ENCODE peak calls at places on chromosomes 4 and X, in four cellular contexts. K, X, Q and S are unnamed samples.

GRCh38 chr4:181688886-181689285 is 554.3 kb upstream of the TENM3 start:
- DNase-seq in Q (no peak), X (no peak), K (no peak), S (no peak)

GRCh38 chr4:112516401-112517066 is 554 bp upstream of the NEUROG2 start:
- DNase-seq in X (peak), K (no peak), Q (no peak), S (peak)

GRCh38 chr4:189773909-189774308 is 166.8 kb upstream of the FRG1 start:
- DNase-seq in Q (no peak), K (no peak), X (no peak), S (no peak)

GRCh38 chr4:139685180-139685579 is 19.6 kb downstream of the MGST2 start:
- DNase-seq in Q (no peak), X (peak), K (no peak), S (no peak)

GRCh38 chr4:45199736-45200135 is 473.4 kb upstream of the GNPDA2 start:
- DNase-seq in X (no peak), K (no peak), Q (no peak), S (no peak)

GRCh38 chr4:12231098-12231497 is 802.4 kb upstream of the HS3ST1 start:
- DNase-seq in K (no peak), Q (no peak), X (no peak), S (no peak)

GRCh38 chr4:113998026-113998425 is 18.6 kb upstream of the ARSJ start:
- DNase-seq in X (no peak), Q (no peak), K (no peak), S (no peak)

GRCh38 chrX:80174925-80175574 is 160.5 kb downstream of the TBX22 start:
- DNase-seq in K (no peak), X (no peak), Q (no peak), S (no peak)

GRCh38 chr4:99755223-99755944 is 61.2 kb upstream of the DAPP1 start:
- DNase-seq in X (no peak), K (no peak), Q (no peak), S (no peak)

GRCh38 chrX:115912372-115912897 is 258.1 kb upstream of the AGTR2 start:
- DNase-seq in X (peak), Q (no peak), K (peak), S (no peak)

GRCh38 chrX:39000802-39001201 is 199.5 kb downstream of the MID1IP1 start:
- DNase-seq in K (no peak), Q (no peak), X (no peak), S (peak)

DNA sequence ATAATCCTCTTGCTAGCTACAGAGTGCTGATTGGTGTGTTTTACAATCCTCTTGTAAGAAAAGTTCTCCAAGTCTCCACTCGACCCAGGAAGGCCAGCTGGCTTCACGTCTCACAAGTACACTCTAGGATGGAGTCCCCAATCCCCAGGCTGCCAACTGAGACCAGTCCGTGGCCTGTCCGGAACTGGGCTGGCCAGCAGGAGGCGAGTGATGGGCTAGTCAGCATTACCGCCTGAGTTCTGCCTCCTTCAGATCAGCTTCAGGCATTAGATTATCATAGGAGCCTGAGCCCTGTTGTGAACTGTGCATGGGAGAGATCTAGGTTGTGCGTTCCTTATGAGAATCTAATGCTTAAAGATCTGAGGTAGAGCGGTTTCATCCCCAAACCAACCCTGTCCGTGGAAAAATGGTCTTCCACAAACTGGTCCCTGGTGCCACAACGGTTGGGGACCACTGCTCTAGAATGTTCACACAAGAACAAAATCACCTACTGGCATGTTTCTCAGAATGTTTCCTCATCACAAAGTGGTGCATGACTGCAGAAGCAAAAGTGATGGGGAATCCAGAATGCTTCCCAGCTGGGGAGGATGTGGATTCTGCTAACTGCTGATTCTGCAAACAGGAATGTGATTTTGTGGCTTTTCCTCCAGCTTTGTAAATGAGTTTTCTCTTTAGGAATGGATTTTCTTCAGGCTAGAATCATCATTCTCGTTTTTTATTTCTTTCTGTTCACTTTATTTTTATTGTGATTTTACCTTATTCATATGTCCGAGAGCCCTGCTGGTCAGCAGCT is 40.9 kb downstream of the SEPTIN11 start:
- DNase-seq in Q (no peak), X (no peak), K (no peak), S (no peak)
- TF ChIP-seq SMC3 in Q (no peak), X (no peak), K (no peak), S (no peak)

GRCh38 chrX:40474205-40474626 is 106.6 kb upstream of the ATP6AP2 start:
- DNase-seq in Q (peak), K (no peak), X (no peak), S (peak)

GRCh38 chrX:40469316-40469715 is 111.5 kb upstream of the ATP6AP2 start:
- DNase-seq in X (no peak), Q (no peak), K (no peak), S (no peak)

GRCh38 chrX:40470830-40471429 is 109.8 kb upstream of the ATP6AP2 start:
- DNase-seq in X (no peak), K (no peak), Q (no peak), S (no peak)

GRCh38 chrX:40473460-40474204 is 107.1 kb upstream of the ATP6AP2 start:
- DNase-seq in K (no peak), X (no peak), Q (no peak), S (no peak)

GRCh38 chrX:40471965-40472648 is 108.7 kb upstream of the ATP6AP2 start:
- DNase-seq in K (peak), X (peak), Q (peak), S (peak)
- TF ChIP-seq SIN3A in K (no peak), X (no peak), Q (no peak), S (no peak)

DNA sequence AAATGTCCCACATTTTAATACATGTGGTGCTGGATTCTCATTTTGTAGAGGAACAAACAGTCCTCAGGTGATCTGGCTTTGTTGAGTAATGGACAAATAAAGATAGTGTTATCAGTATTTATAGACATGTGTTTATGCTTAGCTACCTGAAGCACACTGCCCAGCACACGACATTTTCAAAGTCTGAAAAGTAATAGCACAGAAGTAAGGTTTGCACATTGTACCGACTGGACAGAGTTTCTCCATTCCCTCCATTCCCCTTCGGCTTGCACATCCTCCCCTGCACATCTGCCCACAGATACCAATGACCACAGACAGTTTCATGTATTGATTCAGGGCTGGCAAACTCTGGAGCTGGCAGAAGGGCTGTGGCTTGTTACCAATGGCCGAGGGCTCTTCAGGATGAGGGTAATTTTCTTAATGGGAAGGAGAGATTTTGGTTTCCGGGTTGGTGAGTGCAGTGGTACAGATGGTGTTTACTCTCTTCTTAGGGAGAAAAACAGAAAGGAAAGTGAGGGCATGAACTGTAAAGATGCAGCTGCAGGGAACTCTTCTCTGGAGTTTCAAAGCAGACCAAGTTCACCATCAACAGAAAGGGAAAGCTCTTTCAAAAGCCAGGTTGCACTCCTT is 2.3 kb downstream of the GRPR start:
- DNase-seq in Q (no peak), X (no peak), K (no peak), S (no peak)
- TF ChIP-seq NFIC in Q (no peak), X (no peak), K (no peak), S (no peak)

GRCh38 chr4:53622739-53623151 is 31.5 kb upstream of the LNX1 start:
- DNase-seq in K (no peak), X (no peak), Q (no peak), S (no peak)
- TF ChIP-seq SMC3 in K (no peak), X (no peak), Q (no peak), S (no peak)

DNA sequence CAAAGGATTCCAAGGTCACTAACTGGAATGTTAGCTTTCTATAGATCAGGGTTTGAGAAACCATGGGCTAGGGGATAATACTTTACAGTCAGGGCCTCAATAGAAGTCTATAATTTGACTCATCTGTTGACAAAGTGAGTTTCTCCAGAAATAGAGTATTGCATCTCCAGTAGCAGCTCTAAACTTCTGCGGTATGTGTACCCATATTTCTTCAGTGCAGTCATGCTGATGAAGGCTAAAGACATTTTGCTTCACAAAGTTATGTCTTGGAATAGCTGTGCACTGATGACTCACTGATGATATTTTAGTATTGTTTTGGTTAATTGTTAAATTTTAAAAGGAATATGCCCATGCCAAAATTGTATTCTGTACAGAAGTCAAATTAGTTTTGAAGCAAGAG is 464.9 kb upstream of the AMOT start:
- DNase-seq in Q (no peak), K (no peak), X (no peak), S (no peak)
- TF ChIP-seq SIN3A in Q (no peak), K (no peak), X (no peak), S (no peak)

DNA sequence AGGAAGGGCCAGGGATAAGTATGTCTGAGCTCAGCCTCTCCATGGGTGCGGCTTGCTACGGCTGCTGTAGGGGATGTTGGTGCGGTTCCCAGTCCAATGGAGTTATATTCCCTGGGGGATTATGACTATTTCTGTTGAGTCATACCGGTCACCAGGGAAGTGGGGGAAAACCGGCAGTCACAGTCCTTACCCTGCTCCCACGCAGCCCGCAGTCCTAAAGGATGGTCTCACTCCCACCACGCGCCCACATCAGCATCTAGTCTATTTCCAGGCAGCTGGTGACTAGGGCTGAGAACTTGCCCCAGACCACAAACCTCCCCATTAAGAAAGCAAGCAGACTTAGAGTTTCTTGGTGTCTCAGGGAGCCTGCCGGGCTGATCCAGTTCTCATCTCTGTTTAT is 191.6 kb downstream of the VEGFC start:
- DNase-seq in K (no peak), Q (no peak), X (no peak), S (no peak)
- TF ChIP-seq NFIC in K (no peak), Q (no peak), X (no peak), S (no peak)

GRCh38 chr4:137960371-137961050 is 281.6 kb downstream of the SLC7A11 start:
- DNase-seq in Q (no peak), K (no peak), X (no peak), S (no peak)

GRCh38 chr4:137956256-137956655 is 285.9 kb downstream of the SLC7A11 start:
- DNase-seq in K (no peak), Q (no peak), X (no peak), S (no peak)

GRCh38 chr4:137955615-137956014 is 286.5 kb downstream of the SLC7A11 start:
- DNase-seq in K (no peak), Q (no peak), X (no peak), S (no peak)

GRCh38 chr4:137961051-137961438 is 281.1 kb downstream of the SLC7A11 start:
- DNase-seq in K (no peak), X (no peak), Q (no peak), S (peak)
- TF ChIP-seq SMC3 in K (no peak), X (no peak), Q (no peak), S (no peak)